ENCODE peak calls at places on chromosomes 4 and X, in ten cellular contexts. P, S, W, M, Q, G, C, O, X and B are unnamed samples.
A peak's percentile ranks its signal among the peaks of the same experiment; 100 is the strongest.

GRCh38 chr4:113614414-113614813 is 147.1 kb downstream of the CAMK2D start:
- DNase-seq in P (no peak), S (no peak), W (no peak), M (no peak), Q (no peak), G (no peak), C (no peak), O (no peak), X (no peak), B (no peak)

GRCh38 chrX:130300010-130300282 is 31.2 kb upstream of the ZNF280C start:
- DNase-seq in P (no peak), S (no peak), W (no peak), M (no peak), Q (no peak), G (no peak), C (no peak), O (no peak), X (no peak), B (no peak)

GRCh38 chrX:2503591-2504500 is 3.1 kb upstream of the DHRSX start:
- DNase-seq in P (no peak), S (no peak), W (no peak), M (no peak), Q (no peak), G (no peak), C (no peak), O (no peak), X (no peak), B (no peak)

GRCh38 chr4:100828986-100829685 is 311.3 kb upstream of the EMCN start:
- DNase-seq in P (no peak), S (peak; percentile 7), W (no peak), M (no peak), Q (peak; percentile 45), G (no peak), C (no peak), O (no peak), X (no peak), B (no peak)

GRCh38 chrX:12170755-12171154 is 32.5 kb downstream of the FRMPD4 start:
- DNase-seq in P (no peak), S (no peak), W (no peak), M (no peak), Q (no peak), G (no peak), C (no peak), O (no peak), X (no peak), B (no peak)

GRCh38 chrX:46628406-46629371 is 55.1 kb downstream of the CHST7 start:
- DNase-seq in P (no peak), S (peak; percentile 14), W (no peak), M (no peak), Q (peak; percentile 70), G (no peak), C (no peak), O (no peak), X (no peak), B (peak; percentile 93)

GRCh38 chr4:1024882-1025552 is 13.6 kb downstream of the FGFRL1 start:
- DNase-seq in P (no peak), S (no peak), W (no peak), M (no peak), Q (no peak), G (no peak), C (no peak), O (no peak), X (no peak), B (no peak)

GRCh38 chr4:141240259-141240658 is 19.6 kb downstream of the ZNF330 start:
- DNase-seq in P (no peak), S (no peak), W (no peak), M (no peak), Q (no peak), G (no peak), C (no peak), O (no peak), X (no peak), B (no peak)

GRCh38 chr4:173937871-173938270 is 345.6 kb downstream of the FBXO8 start:
- DNase-seq in P (no peak), S (no peak), W (no peak), M (no peak), Q (no peak), G (no peak), C (no peak), O (no peak), X (no peak), B (no peak)

GRCh38 chr4:164890691-164891090 is 13.7 kb downstream of the APELA start:
- DNase-seq in P (no peak), S (no peak), W (no peak), M (no peak), Q (no peak), G (no peak), C (no peak), O (no peak), X (no peak), B (no peak)